ENCODE peak calls at places on chromosomes 4 and X, in nine cellular contexts. One of them, this sample, is unnamed. For H3K4me1 and H3K9me3, the result is how much of the 10 kb centered on the place peaks cover.

GRCh38 chrX:103730746-103731508 is 20.2 kb downstream of the TMEM31 start:
- DNase-seq in keratinocyte: peak
- DNase-seq in aorta: no peak
- DNase-seq in PC-9: no peak
- DNase-seq in psoas muscle: no peak
- DNase-seq in effector memory CD4-positive, alpha-beta T cell: no peak
- DNase-seq in K562: no peak
- DNase-seq in upper lobe of right lung: no peak
- DNase-seq in prostate gland: no peak
- DNase-seq in this sample: peak

GRCh38 chr4:182179105-182179504 is 64.1 kb upstream of the TENM3 start:
- DNase-seq in keratinocyte: no peak
- DNase-seq in aorta: no peak
- DNase-seq in PC-9: no peak
- DNase-seq in psoas muscle: no peak
- DNase-seq in effector memory CD4-positive, alpha-beta T cell: no peak
- DNase-seq in K562: no peak
- DNase-seq in upper lobe of right lung: no peak
- DNase-seq in prostate gland: no peak
- DNase-seq in this sample: peak

GRCh38 chr4:56506110-56506705 is 617 bp downstream of the ARL9 start:
- DNase-seq in keratinocyte: no peak
- DNase-seq in aorta: no peak
- DNase-seq in PC-9: no peak
- DNase-seq in psoas muscle: no peak
- DNase-seq in effector memory CD4-positive, alpha-beta T cell: no peak
- DNase-seq in K562: no peak
- DNase-seq in upper lobe of right lung: no peak
- DNase-seq in prostate gland: no peak
- DNase-seq in this sample: peak

GRCh38 chr4:180120114-180120513 is 2123.1 kb upstream of the TENM3 start:
- DNase-seq in keratinocyte: no peak
- DNase-seq in aorta: no peak
- DNase-seq in PC-9: no peak
- DNase-seq in psoas muscle: no peak
- DNase-seq in effector memory CD4-positive, alpha-beta T cell: no peak
- DNase-seq in K562: no peak
- DNase-seq in upper lobe of right lung: no peak
- DNase-seq in prostate gland: no peak
- DNase-seq in this sample: no peak

GRCh38 chr4:6763330-6763851 is 19.1 kb upstream of the KIAA0232 start:
- DNase-seq in keratinocyte: peak
- DNase-seq in aorta: no peak
- DNase-seq in PC-9: peak
- DNase-seq in psoas muscle: peak
- DNase-seq in effector memory CD4-positive, alpha-beta T cell: no peak
- DNase-seq in K562: peak
- DNase-seq in upper lobe of right lung: peak
- DNase-seq in prostate gland: peak
- DNase-seq in this sample: no peak

GRCh38 chr4:140071806-140072205 is 82.2 kb downstream of the MAML3 start:
- DNase-seq in keratinocyte: no peak
- DNase-seq in aorta: no peak
- DNase-seq in PC-9: no peak
- DNase-seq in psoas muscle: no peak
- DNase-seq in effector memory CD4-positive, alpha-beta T cell: peak
- DNase-seq in K562: no peak
- DNase-seq in upper lobe of right lung: no peak
- DNase-seq in prostate gland: no peak
- DNase-seq in this sample: no peak

GRCh38 chr4:108890491-108890890 is 127.6 kb upstream of the ETNPPL start:
- DNase-seq in keratinocyte: no peak
- DNase-seq in aorta: no peak
- DNase-seq in PC-9: no peak
- DNase-seq in psoas muscle: no peak
- DNase-seq in effector memory CD4-positive, alpha-beta T cell: no peak
- DNase-seq in K562: no peak
- DNase-seq in upper lobe of right lung: no peak
- DNase-seq in prostate gland: no peak
- DNase-seq in this sample: no peak

GRCh38 chrX:71106427-71106826 is at the start of gene CXorf65:
- DNase-seq in keratinocyte: no peak
- DNase-seq in aorta: no peak
- DNase-seq in PC-9: no peak
- DNase-seq in psoas muscle: no peak
- DNase-seq in effector memory CD4-positive, alpha-beta T cell: peak
- DNase-seq in K562: peak
- DNase-seq in upper lobe of right lung: no peak
- DNase-seq in prostate gland: no peak
- DNase-seq in this sample: no peak

GRCh38 chr4:22842360-22842759 is 149.6 kb downstream of the GBA3 start:
- DNase-seq in keratinocyte: no peak
- DNase-seq in aorta: no peak
- DNase-seq in PC-9: no peak
- DNase-seq in psoas muscle: no peak
- DNase-seq in effector memory CD4-positive, alpha-beta T cell: no peak
- DNase-seq in K562: no peak
- DNase-seq in upper lobe of right lung: no peak
- DNase-seq in prostate gland: no peak
- DNase-seq in this sample: no peak

GRCh38 chr4:52861171-52861873 is 795 bp upstream of the RASL11B start:
- DNase-seq in keratinocyte: no peak
- DNase-seq in aorta: no peak
- DNase-seq in PC-9: no peak
- DNase-seq in psoas muscle: no peak
- DNase-seq in effector memory CD4-positive, alpha-beta T cell: no peak
- DNase-seq in K562: no peak
- DNase-seq in upper lobe of right lung: no peak
- DNase-seq in prostate gland: no peak
- DNase-seq in this sample: no peak

GRCh38 chrX:137651647-137652046 is 85.7 kb downstream of the ZIC3 start:
- DNase-seq in keratinocyte: no peak
- DNase-seq in aorta: no peak
- DNase-seq in PC-9: no peak
- DNase-seq in psoas muscle: no peak
- DNase-seq in effector memory CD4-positive, alpha-beta T cell: no peak
- DNase-seq in K562: no peak
- DNase-seq in upper lobe of right lung: no peak
- DNase-seq in prostate gland: no peak
- DNase-seq in this sample: no peak

GRCh38 chr4:49032440-49033161 is 46.5 kb downstream of the CWH43 start:
- DNase-seq in keratinocyte: no peak
- DNase-seq in aorta: no peak
- DNase-seq in PC-9: peak
- DNase-seq in psoas muscle: no peak
- DNase-seq in effector memory CD4-positive, alpha-beta T cell: no peak
- DNase-seq in K562: peak
- DNase-seq in upper lobe of right lung: no peak
- DNase-seq in prostate gland: no peak
- DNase-seq in this sample: peak

GRCh38 chr4:141654098-141654497 is 17.7 kb downstream of the IL15 start:
- DNase-seq in keratinocyte: no peak
- DNase-seq in aorta: peak
- DNase-seq in PC-9: peak
- DNase-seq in psoas muscle: peak
- DNase-seq in effector memory CD4-positive, alpha-beta T cell: no peak
- DNase-seq in K562: no peak
- DNase-seq in upper lobe of right lung: no peak
- DNase-seq in prostate gland: no peak
- DNase-seq in this sample: peak

GRCh38 chrX:106999002-106999975 is 723 bp downstream of the MORC4 start:
- DNase-seq in keratinocyte: no peak
- DNase-seq in aorta: peak
- DNase-seq in PC-9: peak
- DNase-seq in psoas muscle: peak
- DNase-seq in effector memory CD4-positive, alpha-beta T cell: peak
- DNase-seq in K562: peak
- DNase-seq in upper lobe of right lung: peak
- DNase-seq in prostate gland: peak
- DNase-seq in this sample: peak

GRCh38 chrX:53186363-53186762 is 38.6 kb downstream of the KDM5C start:
- DNase-seq in keratinocyte: peak
- DNase-seq in aorta: no peak
- DNase-seq in PC-9: peak
- DNase-seq in psoas muscle: no peak
- DNase-seq in effector memory CD4-positive, alpha-beta T cell: no peak
- DNase-seq in K562: no peak
- DNase-seq in upper lobe of right lung: no peak
- DNase-seq in prostate gland: no peak
- DNase-seq in this sample: no peak

GRCh38 chrX:79259073-79259689 is 108.0 kb downstream of the ITM2A start:
- DNase-seq in keratinocyte: no peak
- DNase-seq in aorta: no peak
- DNase-seq in PC-9: no peak
- DNase-seq in psoas muscle: no peak
- DNase-seq in effector memory CD4-positive, alpha-beta T cell: peak
- DNase-seq in K562: no peak
- DNase-seq in upper lobe of right lung: no peak
- DNase-seq in prostate gland: no peak
- DNase-seq in this sample: peak

GRCh38 chrX:110218591-110218990 is 99.3 kb downstream of the AMMECR1 start:
- DNase-seq in keratinocyte: no peak
- DNase-seq in aorta: no peak
- DNase-seq in PC-9: no peak
- DNase-seq in psoas muscle: no peak
- DNase-seq in effector memory CD4-positive, alpha-beta T cell: no peak
- DNase-seq in K562: no peak
- DNase-seq in upper lobe of right lung: no peak
- DNase-seq in prostate gland: no peak
- DNase-seq in this sample: no peak

GRCh38 chr4:64539234-64539849 is 130.1 kb upstream of the TECRL start:
- DNase-seq in keratinocyte: peak
- DNase-seq in aorta: no peak
- DNase-seq in PC-9: peak
- DNase-seq in psoas muscle: no peak
- DNase-seq in effector memory CD4-positive, alpha-beta T cell: no peak
- DNase-seq in K562: peak
- DNase-seq in upper lobe of right lung: no peak
- DNase-seq in prostate gland: peak
- DNase-seq in this sample: peak

GRCh38 chr4:26034849-26035248 is 120.8 kb downstream of the SMIM20 start:
- DNase-seq in keratinocyte: no peak
- DNase-seq in aorta: no peak
- DNase-seq in PC-9: no peak
- DNase-seq in psoas muscle: no peak
- DNase-seq in effector memory CD4-positive, alpha-beta T cell: no peak
- DNase-seq in K562: no peak
- DNase-seq in upper lobe of right lung: no peak
- DNase-seq in prostate gland: no peak
- DNase-seq in this sample: no peak

GRCh38 chr4:566508-567295 is 9.4 kb downstream of the TMEM271 start:
- DNase-seq in keratinocyte: no peak
- DNase-seq in aorta: no peak
- DNase-seq in PC-9: no peak
- DNase-seq in psoas muscle: no peak
- DNase-seq in effector memory CD4-positive, alpha-beta T cell: no peak
- DNase-seq in K562: peak
- DNase-seq in upper lobe of right lung: no peak
- DNase-seq in prostate gland: no peak
- DNase-seq in this sample: no peak

GRCh38 chr4:180618396-180618795 is 1624.8 kb upstream of the TENM3 start:
- DNase-seq in keratinocyte: no peak
- DNase-seq in aorta: no peak
- DNase-seq in PC-9: no peak
- DNase-seq in psoas muscle: no peak
- DNase-seq in effector memory CD4-positive, alpha-beta T cell: no peak
- DNase-seq in K562: no peak
- DNase-seq in upper lobe of right lung: no peak
- DNase-seq in prostate gland: no peak
- DNase-seq in this sample: no peak

GRCh38 chr4:15186149-15186548 is 183.9 kb downstream of the CPEB2 start:
- DNase-seq in keratinocyte: no peak
- DNase-seq in aorta: no peak
- DNase-seq in PC-9: no peak
- DNase-seq in psoas muscle: no peak
- DNase-seq in effector memory CD4-positive, alpha-beta T cell: no peak
- DNase-seq in K562: no peak
- DNase-seq in upper lobe of right lung: no peak
- DNase-seq in prostate gland: no peak
- DNase-seq in this sample: no peak

GRCh38 chr4:153197301-153197700 is 6.9 kb upstream of the TRIM2 start:
- DNase-seq in keratinocyte: no peak
- DNase-seq in aorta: no peak
- DNase-seq in PC-9: no peak
- DNase-seq in psoas muscle: no peak
- DNase-seq in effector memory CD4-positive, alpha-beta T cell: no peak
- DNase-seq in K562: no peak
- DNase-seq in upper lobe of right lung: no peak
- DNase-seq in prostate gland: no peak
- DNase-seq in this sample: no peak
- H3K4me1 ChIP-seq in keratinocyte: under half
- H3K4me1 ChIP-seq in aorta: under half
- H3K4me1 ChIP-seq in PC-9: under half
- H3K4me1 ChIP-seq in psoas muscle: under half
- H3K4me1 ChIP-seq in effector memory CD4-positive, alpha-beta T cell: under half
- H3K4me1 ChIP-seq in K562: under half
- H3K4me1 ChIP-seq in upper lobe of right lung: under half
- H3K4me1 ChIP-seq in prostate gland: under half
- H3K4me1 ChIP-seq in this sample: under half

GRCh38 chrX:30576881-30577280 is 685 bp downstream of the TASL start:
- DNase-seq in keratinocyte: no peak
- DNase-seq in aorta: no peak
- DNase-seq in PC-9: no peak
- DNase-seq in psoas muscle: no peak
- DNase-seq in effector memory CD4-positive, alpha-beta T cell: no peak
- DNase-seq in K562: no peak
- DNase-seq in upper lobe of right lung: no peak
- DNase-seq in prostate gland: no peak
- DNase-seq in this sample: no peak
- H3K4me3 ChIP-seq in keratinocyte: no peak
- H3K4me3 ChIP-seq in aorta: no peak
- H3K4me3 ChIP-seq in PC-9: no peak
- H3K4me3 ChIP-seq in psoas muscle: no peak
- H3K4me3 ChIP-seq in effector memory CD4-positive, alpha-beta T cell: peak
- H3K4me3 ChIP-seq in K562: no peak
- H3K4me3 ChIP-seq in upper lobe of right lung: peak
- H3K4me3 ChIP-seq in prostate gland: no peak
- H3K4me3 ChIP-seq in this sample: no peak

GRCh38 chr4:4923208-4923607 is 63.7 kb downstream of the MSX1 start:
- DNase-seq in keratinocyte: no peak
- DNase-seq in aorta: no peak
- DNase-seq in PC-9: no peak
- DNase-seq in psoas muscle: no peak
- DNase-seq in effector memory CD4-positive, alpha-beta T cell: no peak
- DNase-seq in K562: no peak
- DNase-seq in upper lobe of right lung: no peak
- DNase-seq in prostate gland: no peak
- DNase-seq in this sample: no peak
- H3K9me3 ChIP-seq in keratinocyte: under half
- H3K9me3 ChIP-seq in aorta: under half
- H3K9me3 ChIP-seq in PC-9: under half
- H3K9me3 ChIP-seq in psoas muscle: under half
- H3K9me3 ChIP-seq in effector memory CD4-positive, alpha-beta T cell: under half
- H3K9me3 ChIP-seq in K562: under half
- H3K9me3 ChIP-seq in upper lobe of right lung: under half
- H3K9me3 ChIP-seq in prostate gland: under half
- H3K9me3 ChIP-seq in this sample: under half

DNA sequence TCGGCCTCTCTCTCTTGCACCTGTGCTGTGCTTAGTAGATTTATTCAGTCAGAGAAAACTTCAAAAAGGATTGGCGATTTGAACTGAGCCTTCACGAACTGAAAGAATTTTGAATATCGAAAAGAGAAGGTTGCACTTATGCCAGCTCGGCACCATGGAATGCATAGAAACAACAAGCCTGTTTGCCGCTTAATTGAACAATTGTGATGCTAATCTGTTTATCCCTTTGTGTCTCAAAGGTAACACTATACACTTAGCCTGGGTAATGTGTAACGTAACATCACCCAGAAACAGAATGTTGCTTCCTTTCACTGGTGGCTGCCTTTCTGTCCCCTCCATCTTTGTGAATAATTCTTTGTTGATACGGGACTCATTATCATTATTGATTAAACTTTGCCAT is 400.4 kb downstream of the RAPGEF2 start:
- DNase-seq in keratinocyte: no peak
- DNase-seq in aorta: no peak
- DNase-seq in PC-9: peak
- DNase-seq in psoas muscle: no peak
- DNase-seq in effector memory CD4-positive, alpha-beta T cell: no peak
- DNase-seq in K562: no peak
- DNase-seq in upper lobe of right lung: no peak
- DNase-seq in prostate gland: no peak
- DNase-seq in this sample: no peak
- H3K4me1 ChIP-seq in keratinocyte: under half
- H3K4me1 ChIP-seq in aorta: under half
- H3K4me1 ChIP-seq in PC-9: under half
- H3K4me1 ChIP-seq in psoas muscle: under half
- H3K4me1 ChIP-seq in effector memory CD4-positive, alpha-beta T cell: under half
- H3K4me1 ChIP-seq in K562: under half
- H3K4me1 ChIP-seq in upper lobe of right lung: under half
- H3K4me1 ChIP-seq in prostate gland: under half
- H3K4me1 ChIP-seq in this sample: half or more

This sample was measured in BE2C.